ENCODE peak calls at places on chromosomes 6 and 20, in four cellular contexts. One of them, this sample, is unnamed. For H3K4me1, the result is how much of the 10 kb centered on the place peaks cover.

GRCh38 chr6:135576055-135576454 is 78.5 kb upstream of the AHI1 start:
- DNase-seq in psoas muscle: no peak
- DNase-seq in uterus: no peak
- DNase-seq in heart right ventricle: no peak
- DNase-seq in this sample: no peak

GRCh38 chr6:137749595-137750215 is 117.4 kb upstream of the TNFAIP3 start:
- DNase-seq in heart right ventricle: no peak
- DNase-seq in psoas muscle: no peak
- DNase-seq in uterus: no peak
- DNase-seq in this sample: no peak

GRCh38 chr6:166625356-166625755 is 1.7 kb downstream of the RPS6KA2 start:
- DNase-seq in psoas muscle: no peak
- DNase-seq in uterus: no peak
- DNase-seq in heart right ventricle: no peak
- DNase-seq in this sample: no peak

GRCh38 chr6:63598001-63598250 is 25.6 kb downstream of the LOC128125822 start:
- DNase-seq in heart right ventricle: no peak
- DNase-seq in uterus: no peak
- DNase-seq in psoas muscle: no peak
- DNase-seq in this sample: no peak

GRCh38 chr20:41135187-41135887 is 2.0 kb upstream of the PLCG1 start:
- DNase-seq in uterus: no peak
- DNase-seq in psoas muscle: no peak
- DNase-seq in heart right ventricle: no peak
- DNase-seq in this sample: no peak

GRCh38 chr6:113634352-113635163 is 222.6 kb upstream of the MARCKS start:
- DNase-seq in psoas muscle: no peak
- DNase-seq in uterus: no peak
- DNase-seq in heart right ventricle: no peak
- DNase-seq in this sample: no peak

GRCh38 chr20:25310921-25311728 is 63.2 kb downstream of the PYGB start:
- DNase-seq in heart right ventricle: no peak
- DNase-seq in uterus: no peak
- DNase-seq in psoas muscle: no peak
- DNase-seq in this sample: no peak

GRCh38 chr20:13286600-13286999 is 65.5 kb downstream of the ISM1 start:
- DNase-seq in psoas muscle: no peak
- DNase-seq in uterus: no peak
- DNase-seq in heart right ventricle: no peak
- DNase-seq in this sample: no peak

GRCh38 chr6:100088009-100088408 is 94.0 kb upstream of the MCHR2 start:
- DNase-seq in heart right ventricle: no peak
- DNase-seq in uterus: no peak
- DNase-seq in psoas muscle: no peak
- DNase-seq in this sample: no peak

GRCh38 chr6:169177516-169178196 is 76.0 kb downstream of the THBS2 start:
- DNase-seq in psoas muscle: no peak
- DNase-seq in heart right ventricle: no peak
- DNase-seq in uterus: no peak
- DNase-seq in this sample: no peak

GRCh38 chr6:4941782-4942672 is 61.8 kb downstream of the RPP40 start:
- DNase-seq in heart right ventricle: peak
- DNase-seq in uterus: peak
- DNase-seq in psoas muscle: no peak
- DNase-seq in this sample: no peak

GRCh38 chr6:98958791-98959190 is 11.0 kb upstream of the FBXL4 start:
- DNase-seq in heart right ventricle: no peak
- DNase-seq in uterus: no peak
- DNase-seq in psoas muscle: no peak
- DNase-seq in this sample: no peak

GRCh38 chr6:136859430-136859829 is 37.0 kb downstream of the PEX7 start:
- DNase-seq in uterus: no peak
- DNase-seq in heart right ventricle: no peak
- DNase-seq in psoas muscle: no peak
- DNase-seq in this sample: no peak

GRCh38 chr6:139743629-139744028 is 369.2 kb upstream of the CITED2 start:
- DNase-seq in uterus: no peak
- DNase-seq in heart right ventricle: no peak
- DNase-seq in psoas muscle: no peak
- DNase-seq in this sample: no peak

GRCh38 chr20:50460608-50461268 is 49.4 kb upstream of the PTPN1 start:
- DNase-seq in heart right ventricle: peak
- DNase-seq in uterus: peak
- DNase-seq in psoas muscle: peak
- DNase-seq in this sample: peak

GRCh38 chr6:158955265-158955664 is 44.7 kb downstream of the RSPH3 start:
- DNase-seq in psoas muscle: no peak
- DNase-seq in heart right ventricle: no peak
- DNase-seq in uterus: no peak
- DNase-seq in this sample: no peak

GRCh38 chr6:11614534-11615213 is 77.1 kb downstream of the TMEM170B start:
- DNase-seq in heart right ventricle: no peak
- DNase-seq in psoas muscle: no peak
- DNase-seq in uterus: no peak
- DNase-seq in this sample: no peak

GRCh38 chr6:66200390-66200789 is 493.4 kb upstream of the EYS start:
- DNase-seq in uterus: no peak
- DNase-seq in heart right ventricle: no peak
- DNase-seq in psoas muscle: no peak
- DNase-seq in this sample: no peak

GRCh38 chr20:19782669-19783068 is 24.6 kb downstream of the RIN2 start:
- DNase-seq in uterus: no peak
- DNase-seq in heart right ventricle: no peak
- DNase-seq in psoas muscle: no peak
- DNase-seq in this sample: no peak

GRCh38 chr6:107564223-107564855 is 74.4 kb downstream of the SOBP start:
- DNase-seq in psoas muscle: no peak
- DNase-seq in uterus: no peak
- DNase-seq in heart right ventricle: no peak
- DNase-seq in this sample: no peak

GRCh38 chr6:138528137-138528536 is 28.8 kb upstream of the NHSL1 start:
- DNase-seq in psoas muscle: no peak
- DNase-seq in heart right ventricle: no peak
- DNase-seq in uterus: no peak
- DNase-seq in this sample: no peak

GRCh38 chr20:4637081-4637797 is 84.5 kb upstream of the PRND start:
- DNase-seq in uterus: no peak
- DNase-seq in heart right ventricle: no peak
- DNase-seq in psoas muscle: no peak
- DNase-seq in this sample: no peak

GRCh38 chr20:32971703-32972161 is 32.5 kb downstream of the SUN5 start:
- DNase-seq in uterus: no peak
- DNase-seq in psoas muscle: no peak
- DNase-seq in heart right ventricle: no peak
- DNase-seq in this sample: no peak

GRCh38 chr6:167855825-167856425 is 29.2 kb downstream of the AFDN start:
- DNase-seq in psoas muscle: no peak
- DNase-seq in uterus: no peak
- DNase-seq in heart right ventricle: no peak
- DNase-seq in this sample: no peak
- H3K4me3 ChIP-seq in psoas muscle: no peak
- H3K4me3 ChIP-seq in uterus: no peak
- H3K4me3 ChIP-seq in heart right ventricle: no peak
- H3K4me3 ChIP-seq in this sample: no peak

DNA sequence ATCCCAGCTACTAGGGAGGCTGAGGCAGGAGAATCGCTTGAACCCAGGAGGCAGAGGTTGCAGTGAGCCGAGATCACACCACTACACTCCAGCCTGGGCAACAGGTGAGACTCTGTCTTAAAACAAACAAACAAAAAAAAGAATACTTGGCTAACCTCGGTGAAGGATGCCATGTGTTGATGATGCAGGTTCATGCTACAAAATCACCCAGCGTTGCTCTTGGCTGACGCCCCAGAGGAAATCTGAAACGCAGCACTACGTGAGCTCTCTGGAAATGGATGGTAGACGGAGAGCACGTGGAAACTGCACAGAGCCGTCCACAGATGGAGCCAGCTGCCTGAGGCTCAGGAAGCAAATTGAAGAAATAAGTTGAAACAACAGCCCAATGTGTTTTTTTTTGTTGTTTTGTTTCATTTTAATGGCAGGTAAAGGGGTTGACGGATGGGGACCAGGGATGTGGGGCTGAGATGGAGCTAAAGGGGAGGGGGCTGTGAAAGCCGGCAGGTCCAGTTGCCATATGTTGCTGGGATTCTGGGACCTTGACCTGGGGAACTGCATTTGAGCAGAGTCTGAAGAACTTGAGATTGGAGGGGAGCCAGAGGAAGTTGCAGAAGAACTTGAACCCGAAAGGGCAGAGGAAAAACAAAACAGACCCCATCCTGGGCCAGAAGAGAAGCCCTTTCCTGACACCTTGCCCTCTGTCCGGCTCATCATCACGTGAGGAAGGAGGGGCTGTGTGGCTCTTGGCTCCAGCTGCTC is 12.8 kb upstream of the MANBAL start:
- DNase-seq in heart right ventricle: peak
- DNase-seq in uterus: peak
- DNase-seq in psoas muscle: peak
- DNase-seq in this sample: no peak
- TF ChIP-seq CTCF in heart right ventricle: peak
- TF ChIP-seq CTCF in uterus: peak
- TF ChIP-seq CTCF in psoas muscle: no peak
- TF ChIP-seq CTCF in this sample: peak

GRCh38 chr6:37980222-37980595 is 160.7 kb downstream of the ZFAND3 start:
- DNase-seq in psoas muscle: no peak
- DNase-seq in heart right ventricle: no peak
- DNase-seq in uterus: no peak
- DNase-seq in this sample: no peak

GRCh38 chr6:37983720-37984501 is 164.4 kb downstream of the ZFAND3 start:
- DNase-seq in heart right ventricle: no peak
- DNase-seq in psoas muscle: no peak
- DNase-seq in uterus: no peak
- DNase-seq in this sample: no peak

GRCh38 chr6:37984578-37984977 is 165.1 kb downstream of the ZFAND3 start:
- DNase-seq in psoas muscle: no peak
- DNase-seq in heart right ventricle: no peak
- DNase-seq in uterus: no peak
- DNase-seq in this sample: no peak

GRCh38 chr6:37981626-37982025 is 162.1 kb downstream of the ZFAND3 start:
- DNase-seq in psoas muscle: no peak
- DNase-seq in heart right ventricle: no peak
- DNase-seq in uterus: no peak
- DNase-seq in this sample: no peak

GRCh38 chr6:37982320-37982719 is 162.8 kb downstream of the ZFAND3 start:
- DNase-seq in psoas muscle: no peak
- DNase-seq in uterus: no peak
- DNase-seq in heart right ventricle: no peak
- DNase-seq in this sample: no peak
- H3K4me1 ChIP-seq in psoas muscle: half or more
- H3K4me1 ChIP-seq in uterus: under half
- H3K4me1 ChIP-seq in heart right ventricle: under half
- H3K4me1 ChIP-seq in this sample: under half

DNA sequence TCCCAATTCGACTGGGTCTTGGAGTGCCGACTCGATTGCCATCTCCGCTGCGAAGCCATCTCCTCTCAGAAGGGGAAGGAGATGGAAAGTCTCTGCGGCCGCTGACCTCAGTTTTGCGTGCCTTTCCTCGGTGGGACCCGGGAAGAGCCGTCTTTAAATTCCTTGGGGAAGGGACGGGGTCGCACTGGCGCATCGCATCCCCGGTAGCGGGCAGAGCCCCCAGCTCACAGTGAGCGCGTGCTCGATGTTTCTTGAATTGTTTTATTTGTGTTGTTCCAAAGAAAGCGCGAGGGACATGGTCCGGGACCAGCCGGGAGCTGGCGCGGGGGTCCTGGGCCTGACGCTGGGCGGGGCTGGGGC is 254 bp upstream of the TIAM2 start:
- DNase-seq in psoas muscle: no peak
- DNase-seq in heart right ventricle: no peak
- DNase-seq in uterus: no peak
- DNase-seq in this sample: no peak
- H3K4me3 ChIP-seq in psoas muscle: peak
- H3K4me3 ChIP-seq in heart right ventricle: peak
- H3K4me3 ChIP-seq in uterus: no peak
- H3K4me3 ChIP-seq in this sample: peak

DNA sequence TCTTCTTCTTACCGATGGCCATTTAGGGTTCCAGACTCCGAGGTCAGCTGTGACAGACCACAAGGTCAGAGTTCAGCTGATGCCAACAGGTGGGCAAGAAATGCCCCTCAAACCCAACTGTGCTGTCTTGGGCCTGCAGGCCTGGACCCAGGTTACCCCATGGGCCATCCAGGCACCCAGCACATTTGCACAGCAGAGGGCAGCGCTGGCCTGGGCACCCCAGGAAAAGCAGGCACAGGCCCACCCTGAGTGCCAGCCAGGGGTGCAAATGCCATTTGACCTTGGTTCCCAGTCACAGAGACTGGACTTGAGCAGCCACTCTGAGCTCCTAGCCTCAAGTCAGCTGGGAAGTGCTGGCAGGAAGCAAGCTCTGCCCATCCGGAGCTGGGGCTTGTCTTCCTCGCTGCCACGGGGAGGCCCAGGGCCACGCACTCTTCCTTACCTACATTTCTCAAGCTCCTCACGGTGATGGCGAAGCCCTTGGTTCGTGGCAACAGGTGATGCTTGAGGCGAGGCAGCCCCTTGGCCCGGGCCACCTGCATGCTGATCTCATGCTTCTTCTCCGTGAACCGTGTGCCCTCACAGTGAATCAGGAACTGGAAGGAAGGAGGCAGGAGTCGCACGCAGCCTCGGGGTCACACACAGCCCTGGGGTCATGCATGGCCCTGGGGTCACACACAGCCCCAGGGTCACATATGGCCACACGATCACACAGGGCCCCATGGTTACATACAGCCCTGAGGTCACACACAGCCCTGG is 120.8 kb downstream of the AGPAT4 start:
- DNase-seq in heart right ventricle: no peak
- DNase-seq in psoas muscle: no peak
- DNase-seq in uterus: no peak
- DNase-seq in this sample: no peak
- TF ChIP-seq CTCF in heart right ventricle: peak
- TF ChIP-seq CTCF in psoas muscle: no peak
- TF ChIP-seq CTCF in uterus: no peak
- TF ChIP-seq CTCF in this sample: no peak

DNA sequence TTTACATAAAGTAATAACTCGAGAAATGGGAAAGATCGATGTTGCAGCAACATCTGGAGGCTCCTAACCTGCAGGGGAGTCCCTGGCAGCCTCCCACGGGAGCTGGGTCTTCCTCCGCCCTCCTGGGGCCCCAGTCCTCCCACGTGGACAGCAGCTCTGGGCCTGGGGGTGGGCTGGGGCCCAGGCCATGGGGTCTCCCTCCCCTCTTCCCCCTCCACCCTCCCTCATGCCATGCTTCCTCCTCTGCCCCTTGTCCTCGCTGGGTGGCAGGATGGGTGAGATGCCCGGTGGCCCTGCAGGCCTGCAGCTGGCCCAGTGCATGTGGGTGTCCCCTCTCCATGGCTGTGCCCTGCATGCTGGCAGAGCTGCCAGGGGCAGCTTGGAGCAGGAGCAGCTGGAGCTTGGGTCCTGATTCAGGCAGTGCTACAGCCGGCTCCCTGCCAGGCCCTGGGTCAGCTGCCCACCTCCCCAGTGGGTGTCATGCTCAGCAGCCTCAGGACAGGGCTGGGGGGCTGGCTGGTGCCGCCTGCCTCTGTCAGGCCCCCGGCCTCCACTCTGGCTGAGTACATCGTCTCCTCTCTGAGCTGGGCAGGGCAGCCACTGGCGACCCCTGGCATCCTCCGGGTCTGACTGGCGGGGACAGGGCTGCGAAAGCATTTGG is 48.9 kb upstream of the BHLHE23 start:
- DNase-seq in heart right ventricle: no peak
- DNase-seq in psoas muscle: peak
- DNase-seq in uterus: no peak
- DNase-seq in this sample: no peak
- H3K4me1 ChIP-seq in heart right ventricle: under half
- H3K4me1 ChIP-seq in psoas muscle: under half
- H3K4me1 ChIP-seq in uterus: under half
- H3K4me1 ChIP-seq in this sample: under half

This sample was measured in thoracic aorta.